ENCODE peak calls at places on chromosome 1, in ten cellular contexts. G, C, V, J, R, D, P, S, H and F are unnamed samples.

GRCh38 chr1:231937013-231937754 is 310.6 kb downstream of the DISC1 start:
- DNase-seq in G (no peak), C (peak; percentile 46), V (peak; percentile 42), J (peak; percentile 73), R (peak; percentile 77), D (no peak), P (peak; percentile 52), S (no peak), H (no peak), F (no peak)

GRCh38 chr1:223250632-223251015 is 107.6 kb upstream of the TLR5 start:
- DNase-seq in G (no peak), C (no peak), V (no peak), J (no peak), R (no peak), D (no peak), P (no peak), S (no peak), H (no peak), F (no peak)

GRCh38 chr1:50023292-50024159 is at the start of gene AGBL4:
- DNase-seq in G (peak; percentile 13), C (peak; percentile 75), V (no peak), J (peak; percentile 11), R (peak; percentile 37), D (no peak), P (no peak), S (peak; percentile 31), H (no peak), F (no peak)

GRCh38 chr1:194004146-194004545 is 817.7 kb upstream of the B3GALT2 start:
- DNase-seq in G (no peak), C (no peak), V (no peak), J (no peak), R (no peak), D (no peak), P (no peak), S (no peak), H (no peak), F (no peak)

GRCh38 chr1:93698351-93699112 is 16.9 kb upstream of the BCAR3 start:
- DNase-seq in G (no peak), C (no peak), V (no peak), J (no peak), R (no peak), D (no peak), P (no peak), S (no peak), H (no peak), F (no peak)

GRCh38 chr1:1914101-1914811 is 804 bp upstream of the CALML6 start:
- DNase-seq in G (no peak), C (no peak), V (no peak), J (no peak), R (no peak), D (no peak), P (peak; percentile 25), S (no peak), H (no peak), F (no peak)

GRCh38 chr1:166900987-166901386 is 24.9 kb upstream of the TADA1 start:
- DNase-seq in G (no peak), C (no peak), V (no peak), J (no peak), R (no peak), D (no peak), P (no peak), S (no peak), H (no peak), F (no peak)

GRCh38 chr1:183327429-183328290 is 90.5 kb downstream of the NMNAT2 start:
- DNase-seq in G (no peak), C (peak; percentile 56), V (no peak), J (no peak), R (peak; percentile 32), D (no peak), P (no peak), S (no peak), H (no peak), F (no peak)

GRCh38 chr1:241924080-241924808 is 33.3 kb upstream of the BECN2 start:
- DNase-seq in G (no peak), C (no peak), V (no peak), J (peak; percentile 66), R (no peak), D (no peak), P (no peak), S (no peak), H (no peak), F (no peak)

DNA sequence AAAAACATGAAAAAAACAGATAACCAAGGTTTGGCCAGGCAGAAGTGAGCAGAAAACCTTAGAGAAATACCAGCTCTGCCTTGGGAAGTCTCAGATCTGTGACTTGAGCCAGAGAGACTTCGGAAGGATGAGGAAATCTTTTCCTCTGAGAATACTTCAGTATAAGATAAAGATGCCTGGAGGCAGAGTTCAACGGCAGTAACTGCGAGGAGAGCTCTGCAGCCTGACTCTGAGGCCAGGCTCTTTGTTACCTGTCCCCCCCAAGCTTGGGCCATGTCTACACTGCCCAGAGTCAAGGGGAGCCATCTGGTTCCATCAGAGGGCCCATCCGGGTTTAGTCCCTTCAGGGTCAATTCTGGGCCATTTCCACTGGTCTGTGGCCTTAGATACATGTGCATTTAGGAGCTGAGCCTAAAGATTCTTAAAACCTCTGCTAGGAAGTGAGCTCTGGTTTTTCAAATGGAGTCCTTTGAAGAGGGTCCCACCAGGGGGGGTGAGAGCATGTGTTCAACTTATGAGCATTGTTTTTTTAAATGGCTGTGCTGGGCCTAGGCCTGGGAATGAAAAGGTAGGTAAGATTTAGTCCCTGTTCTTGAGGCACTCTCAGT is 8.7 kb downstream of the KIRREL1 start:
- DNase-seq in G (no peak), C (no peak), V (no peak), J (peak; percentile 57), R (no peak), D (no peak), P (peak; percentile 44), S (no peak), H (no peak), F (no peak)
- TF ChIP-seq CTCF in G (no peak), C (no peak), V (no peak), J (no peak), R (no peak), D (no peak), P (peak; percentile 16), S (no peak), H (no peak), F (no peak)

GRCh38 chr1:201737350-201738060 is 91.5 kb upstream of the IPO9 start:
- DNase-seq in G (no peak), C (no peak), V (no peak), J (no peak), R (peak; percentile 76), D (no peak), P (peak; percentile 41), S (no peak), H (no peak), F (no peak)
- TF ChIP-seq CTCF in G (no peak), C (no peak), V (no peak), J (no peak), R (no peak), D (no peak), P (no peak), S (no peak), H (no peak), F (no peak)

GRCh38 chr1:25245393-25245792 is 1.9 kb downstream of the RSRP1 start:
- DNase-seq in G (no peak), C (no peak), V (no peak), J (no peak), R (no peak), D (no peak), P (no peak), S (no peak), H (no peak), F (no peak)

GRCh38 chr1:25246600-25247023 is 642 bp downstream of the RSRP1 start:
- DNase-seq in G (no peak), C (peak; percentile 25), V (no peak), J (no peak), R (no peak), D (no peak), P (peak; percentile 26), S (peak; percentile 24), H (no peak), F (no peak)

GRCh38 chr1:25247024-25247828 is at the start of gene RSRP1:
- DNase-seq in G (peak; percentile 70), C (peak; percentile 100), V (peak; percentile 92), J (peak; percentile 96), R (peak; percentile 100), D (peak; percentile 97), P (peak; percentile 100), S (peak; percentile 98), H (peak; percentile 99), F (peak; percentile 90)

GRCh38 chr1:25245809-25246599 is 1.2 kb downstream of the RSRP1 start:
- DNase-seq in G (no peak), C (no peak), V (no peak), J (peak; percentile 38), R (no peak), D (peak; percentile 34), P (peak; percentile 26), S (no peak), H (no peak), F (no peak)

DNA sequence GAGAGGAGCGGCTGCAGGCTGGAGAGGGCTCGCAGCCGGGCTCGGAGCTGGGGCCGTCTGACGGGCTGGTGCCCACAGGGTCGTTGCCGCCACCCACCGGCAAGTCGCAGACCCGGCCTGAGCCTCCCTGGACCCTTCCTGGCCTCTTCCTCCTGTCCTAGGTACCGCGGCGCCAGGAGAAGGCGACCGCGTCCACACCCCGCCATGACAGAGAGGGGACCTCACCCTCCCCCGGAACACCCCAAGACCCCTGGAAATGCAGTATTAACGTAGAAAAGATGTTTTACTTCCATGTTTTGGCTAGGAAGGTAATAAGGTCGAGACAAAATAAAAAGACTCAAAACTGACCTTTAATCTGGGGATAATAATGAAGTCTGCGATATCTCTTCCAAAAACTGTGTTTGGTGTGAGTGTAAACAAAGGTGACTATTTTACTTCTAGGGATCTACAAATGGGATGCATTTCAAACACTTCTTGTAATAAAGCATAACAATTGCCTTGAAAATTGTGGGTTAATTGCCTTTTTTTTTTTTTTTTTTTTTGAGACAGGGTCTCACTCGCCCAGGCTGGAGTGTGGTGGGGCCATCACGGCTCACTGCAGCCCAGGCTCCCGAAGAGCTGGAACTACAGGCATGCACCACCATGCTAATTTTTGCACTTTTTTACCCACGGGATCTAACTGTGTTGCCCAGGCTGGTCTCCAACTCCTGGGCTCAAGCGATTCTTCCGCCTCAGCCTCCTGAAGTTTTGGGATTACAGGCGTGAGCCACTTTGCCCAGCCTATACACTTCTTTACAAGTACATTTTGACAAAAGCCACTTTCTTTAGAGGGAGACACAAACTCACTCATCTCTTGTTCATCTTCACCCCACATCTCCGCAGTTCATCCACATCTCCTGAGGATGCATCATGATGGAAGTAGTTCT is 838 bp upstream of the RSRP1 start:
- DNase-seq in G (no peak), C (no peak), V (peak; percentile 21), J (no peak), R (no peak), D (no peak), P (no peak), S (no peak), H (no peak), F (no peak)
- TF ChIP-seq CTCF in G (no peak), C (no peak), V (no peak), J (no peak), R (peak; percentile 5), D (peak; percentile 40), P (peak; percentile 40), S (peak; percentile 60), H (no peak), F (peak; percentile 13)

DNA sequence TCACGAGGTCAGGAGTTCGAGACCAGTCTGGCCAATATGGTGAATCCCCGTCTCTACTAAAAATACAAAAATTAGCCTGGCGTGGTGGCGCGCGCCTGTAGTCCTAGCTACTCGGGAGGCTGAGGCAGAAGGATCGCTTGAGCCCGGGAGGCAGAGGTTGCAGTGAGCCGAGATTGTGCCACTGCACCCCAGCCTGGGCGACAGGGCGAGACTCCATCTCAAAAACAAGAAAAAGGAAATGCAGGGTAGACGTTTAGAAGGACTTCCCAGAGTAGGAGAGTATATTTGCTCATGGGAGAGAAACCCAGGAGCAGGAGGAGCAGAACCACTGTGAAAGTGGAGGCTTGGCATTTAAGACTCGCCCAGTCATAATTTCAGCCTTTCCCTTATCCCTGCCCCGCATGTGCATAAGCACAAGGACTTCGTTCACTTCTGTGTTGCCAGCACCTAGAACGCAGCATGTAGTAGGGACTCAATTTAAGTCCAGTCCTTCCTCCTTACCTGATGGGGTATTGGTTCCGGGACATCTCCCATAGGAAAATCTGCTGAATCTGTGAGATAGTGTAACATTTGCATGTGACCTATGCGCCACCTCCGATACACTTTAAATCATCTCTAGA is 5.2 kb upstream of the MEF2D start:
- DNase-seq in G (no peak), C (no peak), V (no peak), J (no peak), R (no peak), D (no peak), P (no peak), S (no peak), H (no peak), F (no peak)
- TF ChIP-seq CTCF in G (no peak), C (no peak), V (no peak), J (no peak), R (no peak), D (no peak), P (no peak), S (no peak), H (no peak), F (no peak)